ENCODE peak calls at places on chromosomes 3 and 15, in four cellular contexts. C is SK-N-SH, E is K562, V is GM12878. B is an unnamed sample.

GRCh38 chr15:67840747-67841634 is 1.1 kb upstream of the RNU6-1 start:
- DNase-seq in C (peak), E (no peak), V (no peak), B (no peak)

GRCh38 chr3:24067483-24067882 is 122.4 kb downstream of the NR1D2 start:
- DNase-seq in C (no peak), E (no peak), V (no peak), B (no peak)

GRCh38 chr3:15636028-15636709 is 34.6 kb downstream of the BTD start:
- DNase-seq in C (no peak), E (no peak), V (no peak), B (no peak)

GRCh38 chr15:45719490-45719889 is 84.7 kb downstream of the SQOR start:
- DNase-seq in C (no peak), E (no peak), V (no peak), B (no peak)

GRCh38 chr3:8503871-8504610 is 2.4 kb downstream of the LMCD1 start:
- DNase-seq in C (no peak), E (no peak), V (no peak), B (no peak)

GRCh38 chr3:38611866-38612265 is 37.6 kb downstream of the SCN5A start:
- DNase-seq in C (no peak), E (no peak), V (no peak), B (no peak)

GRCh38 chr15:87873501-87873900 is 383.0 kb downstream of the NTRK3 start:
- DNase-seq in C (no peak), E (no peak), V (no peak), B (no peak)

GRCh38 chr3:23490459-23490858 is 287.3 kb downstream of the UBE2E2 start:
- DNase-seq in C (no peak), E (no peak), V (no peak), B (no peak)

DNA sequence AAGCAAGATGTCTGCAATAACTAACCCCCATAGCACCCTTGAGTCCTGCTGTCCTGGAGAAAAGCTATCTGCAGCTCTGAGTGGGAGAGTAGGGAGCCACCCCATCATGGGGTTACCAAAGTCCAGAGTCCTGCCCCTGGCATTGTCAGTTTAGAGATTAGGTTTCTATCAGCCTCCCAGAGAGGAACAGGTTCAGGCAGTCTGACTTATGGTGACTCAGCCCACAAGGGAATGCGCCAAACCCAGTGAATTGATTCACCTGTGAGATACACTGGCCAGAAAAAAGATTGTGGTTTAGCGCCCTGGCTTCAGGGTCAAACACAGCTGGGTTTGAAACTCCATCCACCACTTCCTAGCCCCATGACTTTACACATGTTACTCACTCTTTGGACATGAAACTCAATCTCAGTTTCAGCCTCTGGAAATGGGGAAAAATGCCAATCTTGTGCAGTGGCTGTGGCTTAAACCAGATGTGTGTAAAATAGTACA is 263.6 kb upstream of the HES1 start:
- DNase-seq in C (peak), E (peak), V (no peak), B (no peak)
- TF ChIP-seq USF2 in C (no peak), E (no peak), V (no peak), B (no peak)

GRCh38 chr3:150414989-150415388 is 6.9 kb downstream of the TSC22D2 start:
- DNase-seq in C (no peak), E (no peak), V (no peak), B (no peak)
- TF ChIP-seq USF1 in C (no peak), E (no peak), V (no peak), B (no peak)

GRCh38 chr3:137854498-137855285 is 90.6 kb downstream of the SOX14 start:
- DNase-seq in C (no peak), E (no peak), V (no peak), B (peak)

GRCh38 chr3:137852511-137852910 is 88.4 kb downstream of the SOX14 start:
- DNase-seq in C (no peak), E (no peak), V (no peak), B (no peak)
- TF ChIP-seq USF2 in C (no peak), E (no peak), V (no peak), B (no peak)

DNA sequence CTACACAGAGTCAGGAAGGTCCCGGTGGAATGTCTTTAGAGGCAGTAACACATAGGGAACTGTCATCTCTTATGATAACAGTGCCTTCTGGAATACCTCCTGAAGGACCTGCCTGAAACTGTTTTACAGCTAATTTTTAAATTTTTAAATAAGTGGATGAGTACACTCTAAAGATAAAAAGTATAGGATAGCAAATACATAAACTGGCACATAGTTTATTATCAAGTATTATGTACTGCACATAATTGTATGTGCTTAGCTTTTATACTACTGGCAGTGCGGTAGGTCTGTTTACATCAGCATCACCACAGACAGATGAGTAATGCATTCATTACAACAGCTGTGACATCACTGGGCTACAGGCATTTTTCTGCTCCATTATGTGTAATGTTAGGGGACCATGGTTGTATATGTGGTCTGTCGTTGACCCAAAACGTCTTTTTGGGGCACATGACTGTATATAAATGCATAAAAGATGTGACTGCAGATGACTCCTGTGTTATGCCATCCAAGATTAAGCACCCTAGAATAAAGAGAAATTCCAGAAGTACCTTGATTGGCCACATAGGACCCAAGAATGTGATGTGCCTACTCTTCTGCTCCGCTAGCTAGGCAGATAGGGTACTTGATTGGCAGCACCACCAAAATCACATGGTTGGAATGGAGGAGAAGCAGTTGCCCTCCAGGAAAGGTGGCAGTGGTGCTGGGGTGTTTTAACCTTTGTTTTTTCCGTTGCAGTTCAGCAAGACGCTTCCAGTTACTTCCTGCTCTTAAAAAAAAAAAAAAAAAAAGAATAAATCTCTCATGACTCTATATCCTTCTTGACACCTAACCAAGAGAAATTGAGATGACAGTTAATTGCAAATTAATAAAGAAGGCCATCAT is 3.3 kb downstream of the VPS8 start:
- DNase-seq in C (no peak), E (no peak), V (no peak), B (no peak)
- TF ChIP-seq USF1 in C (no peak), E (no peak), V (no peak), B (no peak)

GRCh38 chr3:10468611-10469354 is 36.6 kb downstream of the ATP2B2 start:
- DNase-seq in C (peak), E (no peak), V (no peak), B (no peak)
- TF ChIP-seq USF2 in C (no peak), E (no peak), V (no peak), B (no peak)

GRCh38 chr3:144557515-144557914 is 585.9 kb downstream of the DIPK2A start:
- DNase-seq in C (no peak), E (no peak), V (no peak), B (no peak)

GRCh38 chr3:144553301-144553700 is 581.7 kb downstream of the DIPK2A start:
- DNase-seq in C (no peak), E (no peak), V (no peak), B (no peak)

GRCh38 chr3:144552642-144553041 is 581.0 kb downstream of the DIPK2A start:
- DNase-seq in C (no peak), E (no peak), V (no peak), B (no peak)

DNA sequence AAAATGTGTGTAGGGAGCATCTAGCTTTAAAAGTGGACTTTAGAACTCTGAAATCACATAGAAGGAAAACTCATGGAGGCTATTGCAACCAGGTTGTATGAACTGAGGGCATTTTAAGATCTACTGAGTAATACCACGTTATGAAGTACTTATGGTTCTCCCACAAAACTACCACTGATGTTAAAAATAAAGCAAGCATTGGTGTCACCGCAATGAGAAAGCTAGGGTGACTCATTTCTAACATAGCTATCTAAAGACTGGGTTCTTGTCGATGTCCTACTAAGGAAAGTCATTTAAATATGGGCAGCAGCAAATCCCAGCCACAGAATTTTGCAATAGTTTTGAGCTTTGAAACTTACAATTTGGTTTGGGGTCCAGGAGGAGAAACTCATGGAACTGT is 584.8 kb downstream of the DIPK2A start:
- DNase-seq in C (no peak), E (no peak), V (peak), B (no peak)
- TF ChIP-seq USF1 in C (no peak), E (no peak), V (no peak), B (no peak)

B was measured in WTC11.